ENCODE peak calls at places on chromosomes 3 and 15, in eight cellular contexts. W is AG09309, X is body of pancreas, H is Peyer's patch, M is right lobe of liver, Z is coronary artery, D is GM10248, R is GM20000. F is an unnamed sample.

GRCh38 chr3:61830111-61830400 is 268.7 kb downstream of the PTPRG start:
- DNase-seq in W (no peak), X (no peak), H (no peak), M (no peak), Z (no peak), D (no peak), R (no peak), F (no peak)

GRCh38 chr15:51144021-51144532 is 49.4 kb upstream of the TNFAIP8L3 start:
- DNase-seq in W (peak), X (no peak), H (no peak), M (no peak), Z (no peak), D (no peak), R (no peak), F (peak)

GRCh38 chr15:38589502-38589901 is 24.9 kb upstream of the RASGRP1 start:
- DNase-seq in W (peak), X (no peak), H (no peak), M (no peak), Z (no peak), D (no peak), R (no peak), F (no peak)

GRCh38 chr3:976021-976420 is 116.8 kb upstream of the CNTN6 start:
- DNase-seq in W (no peak), X (no peak), H (no peak), M (no peak), Z (no peak), D (no peak), R (no peak), F (no peak)

GRCh38 chr3:64316971-64317370 is 91.7 kb upstream of the PRICKLE2 start:
- DNase-seq in W (no peak), X (no peak), H (no peak), M (no peak), Z (no peak), D (no peak), R (no peak), F (no peak)

GRCh38 chr15:39918688-39919385 is 1.2 kb downstream of the GPR176 start:
- DNase-seq in W (peak), X (no peak), H (no peak), M (no peak), Z (no peak), D (no peak), R (no peak), F (no peak)

GRCh38 chr3:43024183-43024865 is 45.2 kb downstream of the GASK1A start:
- DNase-seq in W (no peak), X (no peak), H (no peak), M (no peak), Z (peak), D (no peak), R (no peak), F (no peak)

GRCh38 chr3:188446791-188447190 is 292.8 kb downstream of the LPP start:
- DNase-seq in W (no peak), X (no peak), H (peak), M (no peak), Z (no peak), D (peak), R (peak), F (no peak)

GRCh38 chr3:152620395-152620794 is 214.5 kb upstream of the P2RY1 start:
- DNase-seq in W (no peak), X (no peak), H (no peak), M (peak), Z (no peak), D (no peak), R (no peak), F (no peak)

GRCh38 chr3:191973820-191974219 is 512.9 kb downstream of the PYDC2 start:
- DNase-seq in W (no peak), X (no peak), H (no peak), M (no peak), Z (no peak), D (no peak), R (no peak), F (no peak)

GRCh38 chr3:121995190-121996137 is 26.6 kb downstream of the ILDR1 start:
- DNase-seq in W (peak), X (peak), H (peak), M (peak), Z (no peak), D (peak), R (peak), F (peak)

GRCh38 chr3:187958432-187959003 is 195.4 kb upstream of the LPP start:
- DNase-seq in W (no peak), X (no peak), H (peak), M (no peak), Z (no peak), D (no peak), R (no peak), F (no peak)

GRCh38 chr3:104825116-104825515 is 541.6 kb upstream of the ALCAM start:
- DNase-seq in W (no peak), X (no peak), H (no peak), M (no peak), Z (no peak), D (no peak), R (no peak), F (no peak)

GRCh38 chr3:155078959-155079794 is 942 bp upstream of the MME start:
- DNase-seq in W (no peak), X (no peak), H (no peak), M (no peak), Z (peak), D (peak), R (no peak), F (peak)

GRCh38 chr3:20898962-20899361 is 713.0 kb upstream of the SGO1 start:
- DNase-seq in W (no peak), X (no peak), H (no peak), M (no peak), Z (no peak), D (no peak), R (no peak), F (no peak)

GRCh38 chr15:74412159-74412558 is 21.6 kb downstream of the SEMA7A start:
- DNase-seq in W (no peak), X (no peak), H (no peak), M (no peak), Z (no peak), D (no peak), R (no peak), F (no peak)

GRCh38 chr3:136141891-136142290 is 54.2 kb downstream of the MSL2 start:
- DNase-seq in W (no peak), X (no peak), H (no peak), M (no peak), Z (no peak), D (no peak), R (no peak), F (no peak)

GRCh38 chr3:114308830-114309229 is 15.0 kb downstream of the TIGIT start:
- DNase-seq in W (no peak), X (no peak), H (peak), M (no peak), Z (no peak), D (peak), R (peak), F (no peak)

GRCh38 chr3:5133689-5134088 is 11.6 kb downstream of the ARL8B start:
- DNase-seq in W (no peak), X (peak), H (no peak), M (no peak), Z (no peak), D (no peak), R (no peak), F (no peak)

GRCh38 chr3:37956353-37957184 is 34.0 kb upstream of the VILL start:
- DNase-seq in W (no peak), X (no peak), H (no peak), M (peak), Z (no peak), D (no peak), R (no peak), F (no peak)

GRCh38 chr3:185280572-185281365 is 26.9 kb upstream of the EHHADH start:
- DNase-seq in W (no peak), X (no peak), H (no peak), M (no peak), Z (no peak), D (peak), R (peak), F (peak)

GRCh38 chr3:46498916-46499519 is 1.2 kb downstream of the RTP3 start:
- DNase-seq in W (no peak), X (no peak), H (no peak), M (no peak), Z (no peak), D (no peak), R (no peak), F (no peak)

GRCh38 chr3:46372492-46373359 is 2.0 kb downstream of the CCR5 start:
- DNase-seq in W (peak), X (no peak), H (no peak), M (no peak), Z (no peak), D (no peak), R (peak), F (no peak)

GRCh38 chr15:55074431-55074830 is 122.3 kb downstream of the RSL24D1 start:
- DNase-seq in W (no peak), X (no peak), H (no peak), M (no peak), Z (no peak), D (no peak), R (no peak), F (no peak)

GRCh38 chr3:136804164-136804563 is 14.8 kb upstream of the SLC35G2 start:
- DNase-seq in W (no peak), X (no peak), H (no peak), M (no peak), Z (no peak), D (no peak), R (no peak), F (no peak)

GRCh38 chr15:70486451-70487379 is 276.6 kb downstream of the UACA start:
- DNase-seq in W (peak), X (no peak), H (peak), M (peak), Z (no peak), D (peak), R (peak), F (no peak)

GRCh38 chr3:149920119-149920518 is 50.6 kb downstream of the PFN2 start:
- DNase-seq in W (no peak), X (no peak), H (no peak), M (no peak), Z (no peak), D (no peak), R (no peak), F (no peak)

GRCh38 chr3:170078620-170079281 is 41.0 kb downstream of the GPR160 start:
- DNase-seq in W (no peak), X (peak), H (peak), M (no peak), Z (no peak), D (no peak), R (no peak), F (no peak)

GRCh38 chr15:92164327-92165000 is 229.2 kb upstream of the ST8SIA2 start:
- DNase-seq in W (peak), X (no peak), H (no peak), M (peak), Z (no peak), D (no peak), R (no peak), F (no peak)

GRCh38 chr3:57974796-57975388 is 33.3 kb upstream of the FLNB start:
- DNase-seq in W (peak), X (no peak), H (no peak), M (no peak), Z (no peak), D (no peak), R (no peak), F (peak)

GRCh38 chr3:45536316-45536715 is 58.2 kb upstream of the LIMD1 start:
- DNase-seq in W (no peak), X (no peak), H (no peak), M (no peak), Z (no peak), D (no peak), R (no peak), F (no peak)

GRCh38 chr3:48543271-48543866 is 13.2 kb downstream of the PFKFB4 start:
- DNase-seq in W (no peak), X (no peak), H (no peak), M (no peak), Z (no peak), D (no peak), R (no peak), F (no peak)

GRCh38 chr3:189813652-189814245 is 182.6 kb downstream of the TP63 start:
- DNase-seq in W (no peak), X (no peak), H (no peak), M (no peak), Z (no peak), D (no peak), R (no peak), F (no peak)

GRCh38 chr3:28502555-28502954 is 153.9 kb upstream of the AZI2 start:
- DNase-seq in W (no peak), X (no peak), H (no peak), M (no peak), Z (no peak), D (no peak), R (no peak), F (no peak)

GRCh38 chr3:134542287-134542686 is 56.4 kb downstream of the CEP63 start:
- DNase-seq in W (no peak), X (no peak), H (no peak), M (no peak), Z (no peak), D (no peak), R (no peak), F (no peak)

GRCh38 chr3:134535186-134535974 is 49.5 kb downstream of the CEP63 start:
- DNase-seq in W (no peak), X (no peak), H (no peak), M (no peak), Z (no peak), D (no peak), R (no peak), F (no peak)

GRCh38 chr3:134533493-134533892 is 47.6 kb downstream of the CEP63 start:
- DNase-seq in W (no peak), X (no peak), H (no peak), M (no peak), Z (no peak), D (no peak), R (no peak), F (no peak)

DNA sequence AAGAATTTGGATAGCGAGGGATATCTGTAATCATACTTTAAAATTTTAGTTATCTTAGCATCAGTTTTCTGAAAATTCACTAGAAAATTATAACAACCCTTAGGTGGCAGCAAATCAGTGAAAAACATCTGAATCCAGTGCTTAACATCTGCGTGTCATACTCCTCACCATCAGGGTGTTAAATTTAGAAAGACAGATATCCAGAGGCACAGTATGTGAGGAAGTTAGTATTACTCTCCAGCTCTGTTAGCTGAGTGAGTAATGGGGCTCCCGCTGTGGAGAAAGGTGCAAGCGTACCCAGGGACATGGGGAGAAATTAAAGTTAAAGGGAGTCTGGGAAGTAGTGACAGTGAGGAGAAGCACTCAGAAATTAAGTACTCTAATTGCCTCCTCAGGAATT is 50.9 kb downstream of the CEP63 start:
- DNase-seq in W (no peak), X (no peak), H (no peak), M (no peak), Z (no peak), D (no peak), R (no peak), F (no peak)
- TF ChIP-seq CTCF in W (no peak), X (no peak), H (no peak), M (no peak), Z (no peak), D (no peak), R (no peak), F (no peak)

DNA sequence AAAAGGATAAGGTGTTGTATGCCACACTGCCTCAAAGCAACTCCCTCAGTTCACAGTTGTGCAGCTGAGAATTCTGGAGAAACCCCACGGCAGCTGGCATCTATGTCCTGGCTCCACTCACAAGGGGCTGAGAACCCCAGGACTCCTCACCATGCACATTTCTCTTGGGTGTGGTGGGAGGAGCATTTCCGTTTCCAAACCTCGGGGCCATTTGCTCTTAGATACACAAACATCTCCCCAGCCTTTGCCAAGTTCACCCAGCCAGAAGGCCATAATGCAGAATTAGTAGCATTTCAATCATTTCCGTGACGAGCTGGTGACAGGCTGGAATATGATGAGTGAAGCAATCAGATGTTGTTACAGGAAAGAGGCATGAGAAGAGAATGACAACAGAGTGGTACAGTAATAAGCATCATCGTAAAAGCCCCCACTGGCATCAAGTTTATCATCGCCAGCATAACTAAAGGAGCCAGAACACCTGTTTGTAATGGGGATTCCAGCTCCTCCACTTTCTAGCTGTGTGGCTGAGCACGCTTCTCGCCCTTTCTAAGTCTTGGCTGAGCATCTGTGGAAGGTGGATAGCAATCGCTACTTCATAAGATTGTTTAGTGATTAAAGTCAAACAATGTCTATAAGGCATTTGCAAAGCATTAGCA is 82.0 kb downstream of the LIPC start:
- DNase-seq in W (no peak), X (no peak), H (no peak), M (peak), Z (no peak), D (no peak), R (no peak), F (no peak)
- TF ChIP-seq CTCF in W (no peak), X (no peak), H (no peak), M (no peak), Z (no peak), D (no peak), R (no peak), F (no peak)

DNA sequence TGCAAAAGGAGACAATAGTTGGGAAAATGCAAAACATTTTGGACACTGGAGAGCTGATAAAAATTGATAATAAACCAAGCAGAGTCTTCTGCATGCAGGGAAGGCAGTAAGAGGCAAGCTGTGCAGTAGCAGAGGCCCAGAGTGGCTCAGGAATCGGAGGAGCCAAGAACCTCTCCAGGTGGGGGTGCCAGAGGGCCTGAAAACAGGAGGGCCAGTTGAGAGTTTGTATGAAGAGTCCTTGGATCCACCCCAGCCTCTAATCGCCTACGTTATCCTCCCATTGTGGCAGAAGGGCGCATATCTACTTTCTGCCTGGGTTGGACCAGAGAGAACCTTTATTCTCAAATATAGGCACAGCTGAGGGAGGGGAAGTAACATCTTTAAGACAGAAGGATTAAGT is 48.9 kb upstream of the RBP1 start:
- DNase-seq in W (no peak), X (peak), H (no peak), M (no peak), Z (no peak), D (no peak), R (no peak), F (no peak)
- TF ChIP-seq CTCF in W (no peak), X (no peak), H (no peak), M (no peak), Z (no peak), D (peak), R (no peak), F (no peak)

GRCh38 chr15:26866298-26867198 is at the start of gene GABRA5:
- DNase-seq in W (no peak), X (peak), H (no peak), M (no peak), Z (no peak), D (no peak), R (no peak), F (no peak)
- TF ChIP-seq CTCF in W (peak), X (no peak), H (no peak), M (peak), Z (no peak), D (no peak), R (no peak), F (peak)

GRCh38 chr3:133944181-133944580 is 48.5 kb upstream of the RAB6B start:
- DNase-seq in W (no peak), X (no peak), H (peak), M (no peak), Z (peak), D (no peak), R (no peak), F (no peak)
- TF ChIP-seq CTCF in W (no peak), X (no peak), H (no peak), M (no peak), Z (no peak), D (no peak), R (no peak), F (no peak)

F was measured in HFF-Myc.